ENCODE peak calls at places on chromosomes 6 and 20, in four cellular contexts. Y is GM12878, I is K562, W is HCT116. B is an unnamed sample.

GRCh38 chr6:111642463-111643158 is 36.9 kb upstream of the TRAF3IP2 start:
- DNase-seq in Y (peak), I (peak), W (peak), B (peak)

GRCh38 chr20:9119776-9120175 is 50.9 kb downstream of the PLCB4 start:
- DNase-seq in Y (no peak), I (no peak), W (no peak), B (no peak)

GRCh38 chr6:110042670-110043296 is 64.7 kb downstream of the GPR6 start:
- DNase-seq in Y (no peak), I (no peak), W (no peak), B (no peak)

GRCh38 chr20:36836591-36837329 is 39.2 kb upstream of the TLDC2 start:
- DNase-seq in Y (no peak), I (peak), W (peak), B (peak)

GRCh38 chr20:444117-444516 is 18.2 kb downstream of the TBC1D20 start:
- DNase-seq in Y (no peak), I (no peak), W (no peak), B (no peak)

GRCh38 chr6:89121934-89122333 is 4.1 kb upstream of the SRSF12 start:
- DNase-seq in Y (no peak), I (no peak), W (no peak), B (no peak)

GRCh38 chr20:5402903-5403531 is 86.3 kb upstream of the PROKR2 start:
- DNase-seq in Y (no peak), I (peak), W (no peak), B (peak)

GRCh38 chr6:421211-421610 is 29.7 kb downstream of the IRF4 start:
- DNase-seq in Y (no peak), I (no peak), W (no peak), B (no peak)

GRCh38 chr20:59743767-59744485 is 139.6 kb downstream of the PHACTR3 start:
- DNase-seq in Y (no peak), I (peak), W (peak), B (peak)

GRCh38 chr20:52349806-52350205 is 158.2 kb upstream of the ZFP64 start:
- DNase-seq in Y (no peak), I (no peak), W (no peak), B (no peak)

GRCh38 chr20:4717816-4718215 is 3.9 kb upstream of the PRND start:
- DNase-seq in Y (no peak), I (no peak), W (no peak), B (no peak)

GRCh38 chr6:23097569-23097968 is 528.2 kb downstream of the HDGFL1 start:
- DNase-seq in Y (no peak), I (no peak), W (no peak), B (no peak)

GRCh38 chr20:47097691-47098622 is 203.3 kb downstream of the EYA2 start:
- DNase-seq in Y (no peak), I (no peak), W (no peak), B (no peak)

GRCh38 chr20:47099093-47099492 is 204.4 kb downstream of the EYA2 start:
- DNase-seq in Y (no peak), I (no peak), W (no peak), B (no peak)

GRCh38 chr20:47099749-47100515 is 205.3 kb downstream of the EYA2 start:
- DNase-seq in Y (no peak), I (no peak), W (no peak), B (no peak)

GRCh38 chr20:47102629-47103028 is 208.0 kb downstream of the EYA2 start:
- DNase-seq in Y (no peak), I (no peak), W (no peak), B (no peak)
- TF ChIP-seq MAX in Y (no peak), I (no peak), W (no peak), B (no peak)

GRCh38 chr6:28068067-28068466 is 12.3 kb upstream of the ZNF165 start:
- DNase-seq in Y (no peak), I (no peak), W (no peak), B (no peak)
- TF ChIP-seq MAX in Y (no peak), I (no peak), W (no peak), B (no peak)

DNA sequence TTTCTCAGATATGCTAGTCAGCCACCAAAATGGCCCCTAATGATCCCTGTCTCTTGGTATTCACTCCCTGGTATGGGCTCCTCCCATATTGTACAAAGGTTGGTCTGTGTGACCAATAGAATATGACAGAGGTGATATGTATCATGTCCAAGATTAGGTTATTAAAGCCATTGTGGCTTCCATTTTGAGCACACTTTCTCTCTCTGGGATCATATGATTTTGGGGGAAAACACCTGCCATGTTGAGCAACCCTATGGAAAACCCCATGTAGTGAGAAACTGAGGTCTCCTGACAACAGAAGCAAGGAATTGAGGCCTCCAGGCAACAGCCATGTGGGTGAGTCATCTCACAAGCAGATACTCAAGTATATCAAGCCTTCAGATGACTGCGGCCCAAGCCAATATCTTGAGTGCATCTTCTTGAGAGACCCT is 7.1 kb upstream of the ZNF318 start:
- DNase-seq in Y (peak), I (no peak), W (no peak), B (no peak)
- TF ChIP-seq MAX in Y (no peak), I (no peak), W (no peak), B (no peak)

DNA sequence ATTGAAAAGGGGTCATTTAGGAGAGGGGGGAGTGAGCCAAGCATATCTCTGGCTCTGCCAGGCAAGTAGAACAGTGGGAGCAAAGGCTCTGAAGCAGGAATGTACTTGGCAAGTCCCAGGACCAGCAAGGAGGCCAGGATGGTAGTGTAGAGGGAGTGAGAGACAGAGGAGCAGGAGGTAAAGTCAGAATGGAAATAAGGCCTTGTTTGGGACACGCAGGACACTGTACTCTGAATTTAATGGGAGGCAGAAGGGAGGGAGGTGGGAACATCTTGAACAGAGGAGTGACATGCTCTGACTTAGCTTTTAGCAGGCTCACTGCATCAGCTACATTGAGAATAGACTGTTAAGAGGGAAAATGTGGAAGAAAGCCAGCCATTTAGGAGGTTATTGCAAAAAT is 37.0 kb upstream of the ENPP1 start:
- DNase-seq in Y (no peak), I (no peak), W (no peak), B (no peak)
- TF ChIP-seq MAX in Y (no peak), I (no peak), W (no peak), B (no peak)

B was measured in NB4.